ENCODE peak calls at places on chromosomes 6 and 20, in seven cellular contexts. A is tibial artery, S is ascending aorta, X is cardiac muscle cell, O is left lung, B is fibroblast of pulmonary artery, Q is GM12865. Z is an unnamed sample.

GRCh38 chr6:137776256-137776655 is 90.8 kb upstream of the TNFAIP3 start:
- DNase-seq in O (no peak), Q (no peak), B (no peak), S (no peak), X (no peak), A (no peak), Z (no peak)

GRCh38 chr6:118650500-118651281 is 700 bp downstream of the CEP85L start:
- DNase-seq in Q (peak), X (peak), A (peak), B (peak), O (peak), S (peak), Z (peak)

GRCh38 chr6:147382945-147383554 is 125.4 kb upstream of the SAMD5 start:
- DNase-seq in A (no peak), O (no peak), X (peak), S (no peak), Q (no peak), B (peak), Z (peak)

GRCh38 chr6:167748458-167749379 is 78.0 kb upstream of the AFDN start:
- DNase-seq in S (no peak), A (no peak), X (no peak), Q (no peak), O (no peak), B (no peak), Z (no peak)

GRCh38 chr20:19784511-19785172 is 26.6 kb downstream of the RIN2 start:
- DNase-seq in O (peak), S (peak), Q (peak), A (peak), B (peak), X (peak), Z (peak)

GRCh38 chr6:113825776-113826175 is 31.4 kb upstream of the MARCKS start:
- DNase-seq in S (peak), X (no peak), A (peak), B (peak), Q (no peak), O (peak), Z (peak)

GRCh38 chr6:143516700-143517446 is 5.4 kb upstream of the FUCA2 start:
- DNase-seq in S (no peak), O (no peak), A (no peak), X (no peak), Q (no peak), B (no peak), Z (no peak)

GRCh38 chr6:30725713-30726505 is 5.8 kb downstream of the TUBB start:
- DNase-seq in S (no peak), O (no peak), B (peak), X (no peak), Q (peak), A (no peak), Z (peak)

GRCh38 chr6:167945937-167946485 is 51.5 kb upstream of the KIF25 start:
- DNase-seq in X (no peak), B (no peak), O (no peak), S (no peak), Q (no peak), A (no peak), Z (no peak)

GRCh38 chr6:81859884-81860283 is 107.4 kb upstream of the TENT5A start:
- DNase-seq in A (peak), O (no peak), Q (no peak), X (no peak), B (peak), S (peak), Z (peak)

GRCh38 chr6:84052204-84052882 is 18.8 kb downstream of the MRAP2 start:
- DNase-seq in B (peak), A (peak), X (peak), O (peak), S (peak), Q (no peak), Z (peak)

GRCh38 chr6:19033683-19034082 is 646.5 kb downstream of the RNF144B start:
- DNase-seq in S (no peak), Q (no peak), B (no peak), A (no peak), O (no peak), X (no peak), Z (no peak)

GRCh38 chr6:116055513-116055912 is 5.2 kb downstream of the FRK start:
- DNase-seq in S (no peak), Q (no peak), X (no peak), B (no peak), O (no peak), A (no peak), Z (no peak)

GRCh38 chr6:116062496-116062895 is 1.8 kb upstream of the FRK start:
- DNase-seq in B (no peak), A (no peak), S (no peak), O (no peak), X (no peak), Q (no peak), Z (no peak)

GRCh38 chr6:116060572-116061283 is at the start of gene FRK:
- DNase-seq in X (no peak), A (peak), S (peak), B (peak), O (peak), Q (no peak), Z (peak)

GRCh38 chr6:116057766-116058165 is 2.9 kb downstream of the FRK start:
- DNase-seq in X (no peak), S (no peak), A (no peak), Q (no peak), B (no peak), O (no peak), Z (no peak)

GRCh38 chr6:116059713-116060571 is 749 bp downstream of the FRK start:
- DNase-seq in O (peak), Q (peak), B (no peak), S (no peak), A (no peak), X (no peak), Z (peak)
- H3K4me3 ChIP-seq in O (peak), Q (no peak), B (peak), S (peak), A (peak), X (no peak), Z (peak)

GRCh38 chr20:53187402-53187801 is 215.2 kb downstream of the TSHZ2 start:
- DNase-seq in B (no peak), S (no peak), X (no peak), O (no peak), Q (peak), A (no peak), Z (no peak)
- TF ChIP-seq CTCF in B (no peak), S (no peak), X (no peak), O (no peak), Q (no peak), A (no peak), Z (no peak)

GRCh38 chr20:47438464-47439381 is 63.0 kb upstream of the NCOA3 start:
- DNase-seq in B (no peak), A (no peak), X (no peak), S (no peak), O (peak), Q (peak), Z (no peak)
- H3K4me3 ChIP-seq in B (no peak), A (no peak), X (no peak), S (no peak), O (no peak), Q (peak), Z (no peak)

GRCh38 chr6:5997420-5998093 is 9.2 kb downstream of the NRN1 start:
- DNase-seq in O (no peak), X (no peak), S (no peak), Q (peak), B (no peak), A (no peak), Z (peak)

GRCh38 chr6:5996701-5997419 is 9.9 kb downstream of the NRN1 start:
- DNase-seq in A (no peak), B (peak), O (no peak), X (peak), S (no peak), Q (no peak), Z (peak)

GRCh38 chr6:5998236-5998635 is 8.5 kb downstream of the NRN1 start:
- DNase-seq in S (no peak), Q (no peak), A (no peak), O (no peak), B (no peak), X (no peak), Z (peak)

GRCh38 chr6:5999688-6000608 is 6.8 kb downstream of the NRN1 start:
- DNase-seq in O (no peak), A (no peak), B (no peak), X (no peak), S (no peak), Q (no peak), Z (no peak)

GRCh38 chr6:5998741-5999687 is 7.7 kb downstream of the NRN1 start:
- DNase-seq in B (no peak), S (no peak), O (no peak), Q (no peak), X (peak), A (no peak), Z (peak)
- TF ChIP-seq CTCF in B (no peak), S (no peak), O (no peak), Q (no peak), X (no peak), A (no peak), Z (no peak)